ENCODE peak calls at places on chromosomes 1 and 21, in eight cellular contexts. Z, S, W, I, X, K, H and E are unnamed samples. For H3K36me3, the result is how much of the 10 kb centered on the place peaks cover.

GRCh38 chr1:81654657-81655056 is 146.1 kb upstream of the ADGRL2 start:
- DNase-seq in W (no peak), X (no peak), Z (no peak), K (no peak), I (no peak), S (no peak), H (no peak), E (peak)

GRCh38 chr21:29168874-29169273 is 38.4 kb downstream of the MAP3K7CL start:
- DNase-seq in K (no peak), W (no peak), H (peak), Z (no peak), I (no peak), X (no peak), S (no peak), E (peak)

GRCh38 chr1:87154351-87154750 is 174.3 kb upstream of the LMO4 start:
- DNase-seq in S (no peak), Z (no peak), X (no peak), H (peak), W (no peak), I (no peak), K (no peak), E (no peak)

GRCh38 chr21:45031231-45032191 is 42.9 kb upstream of the ADARB1 start:
- DNase-seq in I (no peak), K (no peak), W (no peak), S (no peak), H (no peak), Z (no peak), X (no peak), E (no peak)

GRCh38 chr21:45511661-45512431 is 30.4 kb downstream of the SLC19A1 start:
- DNase-seq in W (no peak), K (peak), Z (no peak), S (no peak), X (no peak), I (peak), H (no peak), E (no peak)

GRCh38 chr21:35048706-35049617 is at the start of gene RUNX1:
- DNase-seq in W (no peak), K (no peak), Z (peak), S (no peak), H (peak), I (peak), X (no peak), E (peak)

GRCh38 chr1:179263121-179263520 is 30.5 kb upstream of the SOAT1 start:
- DNase-seq in S (no peak), Z (no peak), K (no peak), H (no peak), I (no peak), X (no peak), W (no peak), E (no peak)

GRCh38 chr1:217048104-217048707 is 325.0 kb upstream of the ESRRG start:
- DNase-seq in X (peak), S (no peak), H (no peak), I (no peak), K (no peak), Z (no peak), W (no peak), E (no peak)

GRCh38 chr1:36087233-36088123 is 1.2 kb upstream of the ADPRS start:
- DNase-seq in K (no peak), H (no peak), Z (no peak), S (peak), W (no peak), X (no peak), I (no peak), E (no peak)

GRCh38 chr1:201365251-201365650 is 12.2 kb downstream of the TNNT2 start:
- DNase-seq in H (no peak), K (peak), I (peak), X (no peak), Z (no peak), W (no peak), S (no peak), E (no peak)

GRCh38 chr1:11944358-11944981 is 10.0 kb downstream of the PLOD1 start:
- DNase-seq in H (no peak), W (no peak), I (no peak), X (peak), Z (no peak), K (no peak), S (no peak), E (no peak)

GRCh38 chr1:101247404-101248287 is 10.8 kb downstream of the S1PR1 start:
- DNase-seq in X (no peak), K (no peak), Z (no peak), S (no peak), I (no peak), H (no peak), W (no peak), E (no peak)

GRCh38 chr21:44706026-44706705 is 5.2 kb downstream of the TSPEAR start:
- DNase-seq in Z (no peak), S (no peak), H (no peak), K (no peak), X (peak), I (no peak), W (peak), E (no peak)

GRCh38 chr1:23593556-23594148 is 34.4 kb upstream of the ID3 start:
- DNase-seq in K (peak), W (no peak), I (no peak), S (no peak), X (no peak), H (peak), Z (no peak), E (peak)

GRCh38 chr1:35808376-35809155 is 750 bp downstream of the AGO4 start:
- DNase-seq in K (peak), S (peak), Z (no peak), X (peak), W (peak), I (peak), H (peak), E (peak)

GRCh38 chr1:29698033-29698432 is 461.7 kb downstream of the PTPRU start:
- DNase-seq in S (no peak), K (no peak), I (no peak), Z (no peak), H (peak), W (no peak), X (peak), E (peak)

GRCh38 chr1:112507896-112508241 is 896 bp upstream of the WNT2B start:
- DNase-seq in X (peak), I (no peak), K (peak), W (no peak), S (no peak), Z (no peak), H (no peak), E (no peak)

GRCh38 chr1:176466514-176466913 is 3.5 kb downstream of the PAPPA2 start:
- DNase-seq in K (no peak), Z (no peak), S (no peak), H (no peak), X (no peak), W (no peak), I (no peak), E (no peak)

GRCh38 chr1:18239671-18240070 is 132.1 kb downstream of the IGSF21 start:
- DNase-seq in K (no peak), W (no peak), X (no peak), S (no peak), I (no peak), Z (no peak), H (no peak), E (peak)

GRCh38 chr1:19080715-19081114 is 124.2 kb upstream of the IFFO2 start:
- DNase-seq in W (no peak), I (no peak), H (peak), X (no peak), K (no peak), S (no peak), Z (no peak), E (no peak)

GRCh38 chr1:56575865-56576264 is 3.5 kb downstream of the PLPP3 start:
- DNase-seq in W (no peak), X (no peak), S (no peak), I (no peak), K (no peak), H (no peak), Z (no peak), E (no peak)

GRCh38 chr1:41758490-41758889 is 160.2 kb downstream of the HIVEP3 start:
- DNase-seq in Z (no peak), H (peak), I (no peak), W (no peak), X (no peak), K (no peak), S (no peak), E (no peak)

GRCh38 chr1:173175514-173176146 is 31.5 kb downstream of the TNFSF4 start:
- DNase-seq in I (no peak), X (no peak), W (no peak), K (no peak), S (no peak), Z (no peak), H (peak), E (peak)

GRCh38 chr1:214989341-214989740 is 93.2 kb upstream of the KCNK2 start:
- DNase-seq in X (no peak), S (no peak), K (no peak), H (peak), I (no peak), W (no peak), Z (no peak), E (peak)

GRCh38 chr1:184160236-184160635 is 108.7 kb downstream of the TSEN15 start:
- DNase-seq in Z (no peak), K (no peak), I (no peak), X (no peak), H (peak), W (no peak), S (no peak), E (peak)

GRCh38 chr1:99180343-99180808 is 83.9 kb upstream of the PLPPR4 start:
- DNase-seq in Z (peak), K (no peak), H (peak), S (peak), I (peak), W (peak), X (peak), E (peak)

GRCh38 chr1:48853006-48853405 is 76.3 kb upstream of the BEND5 start:
- DNase-seq in S (no peak), K (no peak), X (no peak), I (no peak), H (peak), W (no peak), Z (no peak), E (peak)

GRCh38 chr1:196403803-196404690 is 204.2 kb downstream of the KCNT2 start:
- DNase-seq in W (no peak), X (no peak), I (no peak), S (no peak), K (no peak), Z (no peak), H (peak), E (no peak)

DNA sequence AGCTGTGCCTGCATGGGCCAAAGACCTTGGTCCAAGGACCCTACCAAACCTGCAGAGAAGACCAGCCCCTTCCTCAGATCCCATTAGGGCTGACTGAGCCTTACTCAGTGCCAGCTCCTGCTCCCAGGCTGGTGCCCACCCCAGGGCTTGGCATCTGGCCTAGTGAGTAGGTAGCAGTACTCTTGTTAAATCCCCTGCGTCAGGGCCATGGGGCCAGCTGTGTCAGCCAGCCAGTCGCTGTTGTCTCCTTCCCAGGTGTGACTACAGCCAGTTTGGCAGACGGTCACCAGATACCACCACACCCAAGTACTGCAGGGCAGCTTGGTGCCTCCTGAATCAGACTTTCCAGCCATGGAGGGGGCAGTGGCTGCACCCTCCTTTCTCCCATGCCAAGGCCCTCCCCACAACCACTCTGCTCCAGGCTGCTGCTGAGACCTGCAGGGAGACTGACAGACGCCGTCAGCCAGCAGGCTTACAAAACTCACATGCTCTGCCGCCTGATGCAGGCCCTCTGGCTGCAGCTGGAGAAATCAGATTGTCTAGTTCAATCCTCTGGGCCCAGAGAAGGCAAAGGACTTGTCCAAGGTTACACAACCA is 3.0 kb downstream of the TENT5B start:
- DNase-seq in W (no peak), I (peak), H (no peak), K (no peak), Z (no peak), S (no peak), X (no peak), E (peak)
- TF ChIP-seq CTCF in W (no peak), I (no peak), H (no peak), K (no peak), Z (no peak), S (no peak), X (no peak), E (peak)

GRCh38 chr1:90717665-90718410 is 736 bp upstream of the BARHL2 start:
- DNase-seq in H (no peak), K (no peak), Z (no peak), I (no peak), S (no peak), X (peak), W (no peak), E (no peak)
- H3K4me3 ChIP-seq in H (no peak), K (peak), Z (no peak), I (peak), S (no peak), X (peak), W (no peak), E (no peak)

GRCh38 chr1:51576085-51576444 is 40.8 kb upstream of the OSBPL9 start:
- DNase-seq in I (no peak), H (no peak), S (no peak), W (no peak), K (no peak), Z (no peak), X (no peak), E (no peak)
- H3K36me3 ChIP-seq in I (under half), H (under half), S (under half), W (under half), K (under half), Z (under half), X (under half), E (under half)

GRCh38 chr1:226082587-226082917 is 20.0 kb downstream of the H3-3A start:
- DNase-seq in S (no peak), Z (no peak), X (no peak), I (no peak), K (no peak), W (no peak), H (no peak), E (no peak)

GRCh38 chr1:226085675-226086074 is 23.2 kb downstream of the H3-3A start:
- DNase-seq in Z (no peak), W (no peak), I (no peak), X (no peak), S (no peak), H (no peak), K (peak), E (no peak)

GRCh38 chr1:226082959-226083302 is 20.4 kb downstream of the H3-3A start:
- DNase-seq in I (peak), X (no peak), W (peak), Z (peak), K (peak), H (peak), S (peak), E (no peak)

GRCh38 chr1:226086776-226087175 is 24.3 kb downstream of the H3-3A start:
- DNase-seq in S (no peak), H (no peak), I (no peak), Z (no peak), W (no peak), X (no peak), K (peak), E (no peak)

DNA sequence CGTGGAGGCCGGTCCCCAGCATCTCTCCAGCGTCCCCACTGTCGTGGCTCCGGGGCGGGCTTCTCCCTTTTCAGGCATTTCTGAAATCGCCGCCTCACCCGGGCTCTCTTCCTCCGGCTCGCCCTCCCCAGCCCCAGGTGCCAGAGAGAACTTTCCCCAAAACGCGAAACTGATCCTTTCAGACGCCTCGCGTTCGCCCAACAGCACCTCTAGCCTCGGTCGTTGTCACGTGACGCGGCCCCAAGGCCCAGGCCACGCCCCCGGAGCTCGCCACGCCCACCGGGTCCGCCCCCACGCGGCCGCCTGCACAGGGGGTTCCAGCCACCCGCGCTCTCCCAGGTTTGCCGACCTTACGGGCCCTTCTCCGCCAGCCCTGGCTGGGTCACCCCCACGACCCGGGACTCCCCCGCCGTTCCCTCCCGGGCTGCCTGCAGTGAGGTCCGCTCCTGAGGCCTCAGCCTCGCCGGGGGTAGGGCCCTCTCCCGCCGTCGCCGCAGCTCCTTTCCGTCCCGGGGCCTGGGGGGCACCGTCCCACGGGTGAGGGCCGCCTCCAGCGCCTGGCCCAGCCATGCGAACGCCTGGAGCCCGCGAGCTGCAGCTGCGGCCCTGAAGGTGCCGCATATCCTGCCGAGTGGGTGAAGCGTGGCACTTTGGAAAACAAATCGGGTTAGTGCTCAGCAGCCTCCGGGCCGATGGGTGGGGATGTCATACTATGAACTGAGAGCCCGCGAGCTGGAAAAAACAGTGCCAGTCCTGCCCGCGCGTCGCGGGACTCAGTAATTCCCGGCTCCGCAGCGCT is 21.0 kb downstream of the H3-3A start:
- DNase-seq in I (peak), X (peak), K (peak), H (peak), S (peak), Z (peak), W (peak), E (peak)
- TF ChIP-seq CTCF in I (no peak), X (no peak), K (no peak), H (no peak), S (no peak), Z (no peak), W (no peak), E (no peak)